ENCODE peak calls at places on chromosomes 16 and 17, in ten cellular contexts. G is psoas muscle, M is nephron progenitor cell, S is cardiac fibroblast, A is OCI-LY7, H is dorsolateral prefrontal cortex, Z is heart right ventricle, T is transverse colon, F is GM06990, K is SK-N-SH. B is an unnamed sample.

GRCh38 chr17:20123209-20123608 is 114.0 kb downstream of the SPECC1 start:
- DNase-seq in Z (no peak), G (no peak), F (no peak), T (no peak), K (no peak), H (no peak), S (no peak), M (no peak), A (no peak), B (no peak)

GRCh38 chr17:80192268-80192667 is 22.4 kb downstream of the CARD14 start:
- DNase-seq in S (no peak), K (no peak), H (peak), G (no peak), Z (no peak), M (no peak), T (no peak), F (no peak), A (no peak), B (no peak)

GRCh38 chr17:4583796-4584124 is 569 bp upstream of the SMTNL2 start:
- DNase-seq in G (no peak), M (peak), Z (no peak), H (no peak), F (no peak), T (no peak), A (peak), S (no peak), K (peak), B (no peak)

GRCh38 chr17:33949100-33949499 is 306.0 kb upstream of the CCL2 start:
- DNase-seq in G (no peak), S (no peak), H (no peak), F (no peak), T (no peak), M (peak), A (no peak), Z (no peak), K (peak), B (no peak)

GRCh38 chr16:68187505-68187904 is 48.4 kb downstream of the ESRP2 start:
- DNase-seq in G (no peak), F (no peak), H (no peak), K (no peak), M (no peak), Z (no peak), A (no peak), T (no peak), S (no peak), B (no peak)

GRCh38 chr16:72844225-72844920 is 203.6 kb downstream of the ZFHX3 start:
- DNase-seq in S (no peak), T (no peak), F (no peak), K (no peak), Z (no peak), H (no peak), A (no peak), G (no peak), M (no peak), B (no peak)

GRCh38 chr17:17666111-17666714 is 15.0 kb upstream of the RAI1 start:
- DNase-seq in S (peak), F (no peak), G (no peak), Z (no peak), M (no peak), K (no peak), H (no peak), T (peak), A (peak), B (peak)

GRCh38 chr17:40103082-40103741 is 2.8 kb upstream of the NR1D1 start:
- DNase-seq in H (no peak), G (no peak), A (no peak), T (no peak), F (no peak), M (no peak), Z (no peak), S (no peak), K (no peak), B (no peak)

GRCh38 chr17:42520540-42520951 is 15.5 kb upstream of the NAGLU start:
- DNase-seq in M (peak), K (no peak), S (no peak), Z (no peak), F (no peak), G (no peak), T (no peak), H (no peak), A (peak), B (no peak)

GRCh38 chr17:42819939-42820535 is 4.0 kb downstream of the BECN1 start:
- DNase-seq in K (peak), T (peak), G (peak), A (peak), Z (peak), F (no peak), M (peak), H (no peak), S (peak), B (peak)

GRCh38 chr16:50509521-50510341 is 38.5 kb upstream of the NKD1 start:
- DNase-seq in A (peak), F (peak), K (peak), T (peak), G (no peak), M (no peak), Z (no peak), S (peak), H (no peak), B (peak)

GRCh38 chr17:64063088-64063487 is 42.7 kb upstream of the ICAM2 start:
- DNase-seq in A (peak), K (no peak), G (no peak), Z (no peak), H (no peak), S (no peak), M (no peak), T (no peak), F (peak), B (no peak)

GRCh38 chr16:46843898-46844642 is 13.1 kb upstream of the C16orf87 start:
- DNase-seq in H (no peak), F (no peak), K (no peak), G (no peak), T (no peak), S (no peak), A (no peak), M (no peak), Z (peak), B (no peak)

GRCh38 chr17:30211371-30211770 is 24.1 kb downstream of the SLC6A4 start:
- DNase-seq in M (no peak), K (no peak), A (no peak), T (no peak), F (no peak), G (no peak), H (no peak), Z (no peak), S (no peak), B (no peak)

GRCh38 chr17:30210366-30210765 is 25.1 kb downstream of the SLC6A4 start:
- DNase-seq in M (no peak), F (no peak), H (no peak), S (no peak), T (no peak), Z (no peak), G (no peak), A (no peak), K (no peak), B (no peak)

GRCh38 chr17:30210901-30211300 is 24.6 kb downstream of the SLC6A4 start:
- DNase-seq in G (no peak), A (no peak), Z (no peak), S (no peak), K (no peak), F (no peak), T (no peak), H (no peak), M (no peak), B (no peak)

GRCh38 chr17:30217054-30217453 is 18.4 kb downstream of the SLC6A4 start:
- DNase-seq in M (no peak), A (no peak), T (no peak), G (no peak), Z (no peak), S (no peak), F (no peak), H (no peak), K (no peak), B (no peak)

GRCh38 chr17:30212750-30213149 is 22.7 kb downstream of the SLC6A4 start:
- DNase-seq in T (no peak), G (no peak), A (no peak), S (no peak), M (no peak), H (no peak), Z (no peak), K (no peak), F (peak), B (no peak)
- TF ChIP-seq CTCF in T (no peak), G (no peak), A (no peak), S (no peak), M (no peak), H (no peak), Z (no peak), K (no peak), F (peak), B (no peak)

DNA sequence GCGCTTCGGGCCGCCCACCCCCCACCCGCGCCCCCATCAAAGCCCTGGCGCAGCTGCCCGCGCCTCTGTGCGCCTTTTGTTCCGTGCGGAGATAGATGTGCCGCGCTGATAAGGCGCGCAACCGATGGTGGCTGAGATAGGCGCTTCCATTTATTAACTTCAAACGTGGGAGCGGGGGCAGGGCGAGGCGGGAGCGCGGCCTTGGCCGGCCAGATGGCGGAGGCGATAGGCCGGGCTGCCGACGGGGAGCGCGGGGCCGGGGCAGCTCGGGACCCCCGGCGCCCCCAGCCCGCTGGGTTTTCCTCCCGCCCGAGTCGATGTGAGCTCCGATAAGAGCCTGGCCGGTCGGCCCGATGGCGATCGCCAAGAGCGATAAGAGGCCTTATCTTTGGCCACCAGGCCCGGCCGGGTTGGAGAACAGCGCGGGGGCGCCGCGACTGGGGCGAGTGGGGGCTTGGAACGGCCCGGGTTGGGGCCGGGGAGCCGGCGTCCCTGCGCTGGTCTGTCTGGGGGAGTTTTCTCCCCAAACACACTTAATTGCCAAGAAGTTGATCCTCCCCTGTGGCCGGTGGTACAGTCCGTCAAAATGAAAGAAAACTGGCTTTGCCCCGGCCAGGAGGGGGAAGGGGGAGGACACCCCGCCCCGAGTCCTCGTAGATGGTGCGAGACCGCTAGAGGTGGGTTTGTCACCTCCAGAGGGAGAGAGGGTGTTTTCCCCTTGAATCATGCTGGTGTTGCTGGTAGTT is 2.7 kb downstream of the ZFPM1 start:
- DNase-seq in K (peak), M (peak), F (peak), H (no peak), T (peak), S (peak), A (peak), Z (no peak), G (no peak), B (peak)
- TF ChIP-seq CTCF in K (no peak), M (no peak), F (peak), H (no peak), T (no peak), S (no peak), A (no peak), Z (no peak), G (no peak), B (peak)

DNA sequence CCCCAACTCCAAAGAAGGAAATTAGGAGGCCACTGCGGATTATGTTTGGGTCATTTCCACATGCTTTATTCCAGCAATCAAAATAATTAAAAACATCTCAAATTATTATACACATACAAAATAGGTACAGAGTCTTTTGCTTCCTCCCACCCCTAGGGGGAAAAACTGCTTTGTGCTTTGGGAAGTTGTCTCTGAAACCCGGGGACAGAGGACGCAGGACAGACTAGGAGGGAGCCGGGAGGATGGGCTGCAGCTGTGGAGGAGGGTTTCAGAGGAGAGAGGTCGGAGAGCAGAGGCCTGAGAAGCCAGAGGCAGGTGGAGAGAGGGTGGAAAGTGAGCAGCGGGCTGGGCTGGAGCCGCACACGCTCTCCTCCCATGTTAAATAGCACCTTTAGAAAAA is 17.4 kb downstream of the COL1A1 start:
- DNase-seq in S (peak), M (peak), F (no peak), H (no peak), G (no peak), A (no peak), T (no peak), K (peak), Z (no peak), B (peak)
- TF ChIP-seq CTCF in S (peak), M (no peak), F (no peak), H (no peak), G (no peak), A (peak), T (peak), K (peak), Z (no peak), B (peak)

DNA sequence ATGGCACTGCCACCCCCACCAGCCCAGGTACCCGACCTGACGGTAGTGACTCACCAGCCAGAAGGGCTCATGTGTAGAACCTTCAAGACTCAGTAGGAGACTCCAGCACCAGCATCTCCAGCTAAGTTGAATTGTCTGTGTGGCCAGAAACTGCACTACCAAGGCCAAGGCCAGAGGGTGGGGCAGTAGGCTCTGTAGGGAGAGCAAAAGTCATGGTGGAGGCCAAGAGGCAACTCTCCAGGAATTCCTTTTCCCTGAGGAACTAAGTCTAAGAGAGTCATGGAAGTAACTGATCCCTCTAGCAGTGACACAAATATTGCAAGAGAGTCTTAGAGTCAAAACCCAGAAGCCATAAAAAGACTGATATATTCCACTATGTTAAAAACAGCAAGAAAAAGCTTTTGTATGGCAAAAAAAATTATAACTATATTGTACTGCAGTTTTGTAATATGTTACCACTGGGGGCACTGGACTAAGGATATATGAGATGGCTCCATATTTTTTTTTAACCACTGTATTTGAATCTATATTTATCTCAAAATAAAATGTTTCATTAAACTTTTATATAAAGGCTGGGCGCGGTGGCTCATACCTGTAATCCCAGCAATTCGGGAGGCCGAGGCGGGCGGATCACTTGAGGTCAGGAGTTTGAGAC is 30.2 kb upstream of the GUCY2D start:
- DNase-seq in H (no peak), F (no peak), M (no peak), G (no peak), K (no peak), T (no peak), A (peak), S (no peak), Z (peak), B (peak)
- TF ChIP-seq CTCF in H (no peak), F (peak), M (peak), G (no peak), K (peak), T (peak), A (peak), S (peak), Z (no peak), B (peak)

DNA sequence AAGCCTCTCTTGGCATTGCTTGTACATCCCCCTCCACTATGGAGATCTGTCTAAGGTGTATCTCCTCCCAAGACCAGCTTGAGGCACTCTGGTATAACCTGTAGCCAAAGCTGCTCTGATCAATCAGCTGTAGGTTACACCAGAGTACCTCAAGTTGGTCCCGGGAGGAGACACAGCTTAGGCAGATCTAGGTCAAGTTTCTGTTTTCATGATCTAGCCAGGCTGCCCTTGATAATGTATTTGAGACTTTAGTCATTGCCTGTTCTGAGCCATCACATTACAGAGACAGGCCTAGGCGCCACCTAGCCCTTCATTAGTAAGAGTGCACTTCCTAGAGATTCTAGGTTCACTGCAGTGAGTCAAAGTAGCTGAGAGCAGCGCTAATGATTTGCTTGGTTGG is 31.4 kb downstream of the ASGR1 start:
- DNase-seq in K (no peak), A (no peak), G (no peak), T (no peak), F (no peak), H (no peak), S (no peak), M (no peak), Z (no peak), B (no peak)
- TF ChIP-seq CTCF in K (no peak), A (peak), G (no peak), T (no peak), F (peak), H (no peak), S (no peak), M (no peak), Z (no peak), B (no peak)

DNA sequence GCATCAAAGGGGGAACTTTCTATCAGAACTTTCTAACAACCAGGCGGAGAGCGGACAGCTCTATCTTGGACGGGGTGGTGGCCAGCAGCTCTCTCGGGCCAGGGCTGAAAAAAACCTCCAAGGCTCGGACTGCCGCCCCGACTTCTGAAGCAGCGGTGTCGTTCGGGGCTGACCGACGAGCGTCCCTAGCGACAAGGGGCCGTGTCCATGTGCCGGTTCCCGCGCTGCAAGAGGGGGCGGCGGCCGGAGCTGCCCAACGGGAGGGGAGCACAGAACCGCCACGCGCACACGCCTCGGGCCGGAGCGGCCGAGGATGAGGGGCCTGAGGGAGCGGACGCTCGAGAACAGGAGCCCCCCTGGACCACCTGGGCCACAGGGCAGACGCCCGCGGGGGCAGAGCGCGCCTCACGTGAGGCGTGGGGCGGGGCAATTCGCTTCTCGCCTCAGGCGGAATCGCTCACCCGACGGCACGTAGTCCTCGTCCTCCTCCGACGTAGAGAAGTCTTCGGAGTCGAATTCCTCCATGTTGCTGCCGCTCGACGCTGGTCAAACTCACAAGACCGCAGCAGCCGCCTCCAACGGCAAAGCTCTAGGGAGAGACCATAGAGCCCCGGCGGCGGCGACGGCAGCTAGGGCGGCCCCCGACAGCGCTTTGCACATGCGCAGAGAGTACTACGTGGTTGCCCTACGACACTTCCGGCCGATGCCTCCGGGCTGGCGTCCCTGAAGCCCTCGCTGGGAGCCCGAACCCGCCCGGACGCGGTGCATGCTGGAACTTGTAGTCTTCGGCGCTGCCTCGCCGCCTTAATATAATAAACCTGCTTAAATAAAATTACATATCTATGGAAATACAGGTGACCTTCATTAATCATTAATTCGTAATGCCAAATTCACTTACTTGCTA is at the start of gene CFDP1:
- DNase-seq in Z (peak), K (peak), G (peak), M (peak), T (peak), F (peak), H (peak), S (peak), A (peak), B (peak)
- TF ChIP-seq CTCF in Z (no peak), K (no peak), G (no peak), M (no peak), T (no peak), F (no peak), H (peak), S (no peak), A (no peak), B (no peak)

GRCh38 chr17:51850206-51850605 is 308.3 kb downstream of the CA10 start:
- DNase-seq in K (no peak), T (no peak), M (no peak), H (no peak), F (no peak), S (no peak), A (no peak), Z (no peak), G (no peak), B (no peak)
- TF ChIP-seq CTCF in K (peak), T (no peak), M (no peak), H (no peak), F (peak), S (no peak), A (peak), Z (no peak), G (no peak), B (no peak)

GRCh38 chr17:15233022-15233805 is 31.9 kb downstream of the PMP22 start:
- DNase-seq in K (peak), T (no peak), M (no peak), H (no peak), F (no peak), S (peak), G (no peak), A (peak), Z (no peak), B (peak)
- TF ChIP-seq CTCF in K (peak), T (no peak), M (no peak), H (peak), F (no peak), S (peak), G (peak), A (peak), Z (peak), B (peak)